ENCODE peak calls at places on chromosomes 2 and 18, in seven cellular contexts. One of them, this sample, is unnamed.

GRCh38 chr2:73916666-73917065 is 10.0 kb upstream of the DGUOK start:
- DNase-seq in sigmoid colon: peak
- DNase-seq in prostate gland: no peak
- DNase-seq in IMR-90: no peak
- DNase-seq in body of pancreas: no peak
- DNase-seq in A549: no peak
- DNase-seq in transverse colon: no peak
- DNase-seq in this sample: no peak

GRCh38 chr2:172096661-172097547 is 5.8 kb downstream of the DLX2 start:
- DNase-seq in prostate gland: no peak
- DNase-seq in A549: no peak
- DNase-seq in body of pancreas: no peak
- DNase-seq in IMR-90: peak
- DNase-seq in transverse colon: no peak
- DNase-seq in sigmoid colon: peak
- DNase-seq in this sample: no peak

GRCh38 chr2:215028231-215028630 is 110.2 kb downstream of the ABCA12 start:
- DNase-seq in A549: no peak
- DNase-seq in prostate gland: no peak
- DNase-seq in sigmoid colon: no peak
- DNase-seq in body of pancreas: no peak
- DNase-seq in transverse colon: no peak
- DNase-seq in IMR-90: peak
- DNase-seq in this sample: no peak

GRCh38 chr2:159939946-159940345 is 122.5 kb downstream of the PLA2R1 start:
- DNase-seq in prostate gland: no peak
- DNase-seq in A549: peak
- DNase-seq in transverse colon: no peak
- DNase-seq in IMR-90: peak
- DNase-seq in body of pancreas: no peak
- DNase-seq in sigmoid colon: no peak
- DNase-seq in this sample: peak

GRCh38 chr2:47631840-47632398 is 151.0 kb upstream of the MSH6 start:
- DNase-seq in IMR-90: peak
- DNase-seq in body of pancreas: no peak
- DNase-seq in A549: peak
- DNase-seq in transverse colon: peak
- DNase-seq in sigmoid colon: no peak
- DNase-seq in prostate gland: no peak
- DNase-seq in this sample: peak

GRCh38 chr2:158966321-158966720 is 2.1 kb upstream of the TANC1 start:
- DNase-seq in sigmoid colon: no peak
- DNase-seq in IMR-90: peak
- DNase-seq in body of pancreas: no peak
- DNase-seq in A549: no peak
- DNase-seq in transverse colon: no peak
- DNase-seq in prostate gland: no peak
- DNase-seq in this sample: no peak

GRCh38 chr2:120922571-120923332 is 187.1 kb downstream of the GLI2 start:
- DNase-seq in A549: no peak
- DNase-seq in sigmoid colon: no peak
- DNase-seq in IMR-90: no peak
- DNase-seq in transverse colon: no peak
- DNase-seq in body of pancreas: no peak
- DNase-seq in prostate gland: no peak
- DNase-seq in this sample: no peak

GRCh38 chr2:128654404-128654803 is 335.7 kb upstream of the HS6ST1 start:
- DNase-seq in prostate gland: no peak
- DNase-seq in IMR-90: no peak
- DNase-seq in sigmoid colon: no peak
- DNase-seq in A549: no peak
- DNase-seq in body of pancreas: peak
- DNase-seq in transverse colon: peak
- DNase-seq in this sample: no peak

GRCh38 chr2:19933351-19933981 is 31.7 kb upstream of the TTC32 start:
- DNase-seq in A549: peak
- DNase-seq in body of pancreas: no peak
- DNase-seq in prostate gland: no peak
- DNase-seq in transverse colon: no peak
- DNase-seq in IMR-90: peak
- DNase-seq in sigmoid colon: no peak
- DNase-seq in this sample: no peak

GRCh38 chr18:34740101-34740500 is 30.0 kb downstream of the DTNA start:
- DNase-seq in transverse colon: no peak
- DNase-seq in body of pancreas: no peak
- DNase-seq in IMR-90: no peak
- DNase-seq in A549: no peak
- DNase-seq in sigmoid colon: no peak
- DNase-seq in prostate gland: no peak
- DNase-seq in this sample: no peak

GRCh38 chr2:73070651-73071451 is 661 bp downstream of the SFXN5 start:
- DNase-seq in sigmoid colon: peak
- DNase-seq in transverse colon: peak
- DNase-seq in body of pancreas: peak
- DNase-seq in IMR-90: peak
- DNase-seq in prostate gland: peak
- DNase-seq in A549: peak
- DNase-seq in this sample: peak

GRCh38 chr18:30457156-30457555 is 585.4 kb downstream of the DSC3 start:
- DNase-seq in transverse colon: no peak
- DNase-seq in body of pancreas: no peak
- DNase-seq in prostate gland: no peak
- DNase-seq in IMR-90: no peak
- DNase-seq in sigmoid colon: no peak
- DNase-seq in A549: no peak
- DNase-seq in this sample: no peak

GRCh38 chr2:127584047-127584446 is 48.6 kb downstream of the MYO7B start:
- DNase-seq in A549: no peak
- DNase-seq in sigmoid colon: no peak
- DNase-seq in prostate gland: no peak
- DNase-seq in body of pancreas: no peak
- DNase-seq in transverse colon: no peak
- DNase-seq in IMR-90: no peak
- DNase-seq in this sample: no peak

GRCh38 chr18:3747176-3747973 is 297.4 kb downstream of the TGIF1 start:
- DNase-seq in A549: no peak
- DNase-seq in IMR-90: peak
- DNase-seq in transverse colon: no peak
- DNase-seq in body of pancreas: peak
- DNase-seq in prostate gland: no peak
- DNase-seq in sigmoid colon: no peak
- DNase-seq in this sample: no peak

GRCh38 chr2:173231465-173231864 is 123.2 kb upstream of the CDCA7 start:
- DNase-seq in sigmoid colon: no peak
- DNase-seq in transverse colon: no peak
- DNase-seq in A549: no peak
- DNase-seq in body of pancreas: no peak
- DNase-seq in IMR-90: no peak
- DNase-seq in prostate gland: no peak
- DNase-seq in this sample: no peak

GRCh38 chr2:102055346-102055975 is 63.7 kb downstream of the IL1R2 start:
- DNase-seq in transverse colon: no peak
- DNase-seq in sigmoid colon: no peak
- DNase-seq in body of pancreas: no peak
- DNase-seq in A549: no peak
- DNase-seq in IMR-90: peak
- DNase-seq in prostate gland: no peak
- DNase-seq in this sample: no peak

GRCh38 chr18:77973745-77974144 is 724.1 kb downstream of the GALR1 start:
- DNase-seq in IMR-90: no peak
- DNase-seq in transverse colon: no peak
- DNase-seq in sigmoid colon: no peak
- DNase-seq in A549: no peak
- DNase-seq in prostate gland: no peak
- DNase-seq in body of pancreas: no peak
- DNase-seq in this sample: no peak

GRCh38 chr2:974054-974453 is 23.4 kb downstream of the SNTG2 start:
- DNase-seq in A549: no peak
- DNase-seq in body of pancreas: no peak
- DNase-seq in transverse colon: no peak
- DNase-seq in prostate gland: no peak
- DNase-seq in sigmoid colon: no peak
- DNase-seq in IMR-90: no peak
- DNase-seq in this sample: no peak

GRCh38 chr2:98027955-98028593 is 32.3 kb upstream of the TMEM131 start:
- DNase-seq in body of pancreas: no peak
- DNase-seq in prostate gland: no peak
- DNase-seq in A549: no peak
- DNase-seq in IMR-90: peak
- DNase-seq in transverse colon: no peak
- DNase-seq in sigmoid colon: no peak
- DNase-seq in this sample: no peak

GRCh38 chr2:20171445-20171977 is 53.4 kb downstream of the SDC1 start:
- DNase-seq in prostate gland: no peak
- DNase-seq in sigmoid colon: no peak
- DNase-seq in body of pancreas: no peak
- DNase-seq in transverse colon: no peak
- DNase-seq in IMR-90: no peak
- DNase-seq in A549: no peak
- DNase-seq in this sample: no peak

GRCh38 chr2:8086796-8087479 is 594.9 kb upstream of the ID2 start:
- DNase-seq in transverse colon: no peak
- DNase-seq in body of pancreas: peak
- DNase-seq in A549: peak
- DNase-seq in IMR-90: peak
- DNase-seq in sigmoid colon: no peak
- DNase-seq in prostate gland: no peak
- DNase-seq in this sample: no peak

GRCh38 chr2:7612969-7613368 is 695.8 kb downstream of the RNF144A start:
- DNase-seq in body of pancreas: no peak
- DNase-seq in A549: no peak
- DNase-seq in IMR-90: peak
- DNase-seq in transverse colon: no peak
- DNase-seq in sigmoid colon: no peak
- DNase-seq in prostate gland: no peak
- DNase-seq in this sample: no peak

GRCh38 chr2:10119601-10120157 is 2.9 kb upstream of the RRM2 start:
- DNase-seq in prostate gland: no peak
- DNase-seq in body of pancreas: no peak
- DNase-seq in sigmoid colon: no peak
- DNase-seq in IMR-90: no peak
- DNase-seq in A549: no peak
- DNase-seq in transverse colon: no peak
- DNase-seq in this sample: no peak
- H3K27ac ChIP-seq in prostate gland: peak
- H3K27ac ChIP-seq in body of pancreas: peak
- H3K27ac ChIP-seq in sigmoid colon: peak
- H3K27ac ChIP-seq in IMR-90: peak
- H3K27ac ChIP-seq in A549: peak
- H3K27ac ChIP-seq in transverse colon: peak
- H3K27ac ChIP-seq in this sample: no peak

GRCh38 chr2:110114801-110115200 is 821 bp downstream of the MALL start:
- DNase-seq in transverse colon: peak
- DNase-seq in sigmoid colon: no peak
- DNase-seq in IMR-90: no peak
- DNase-seq in body of pancreas: no peak
- DNase-seq in prostate gland: no peak
- DNase-seq in A549: peak
- DNase-seq in this sample: no peak

GRCh38 chr2:110120171-110121051 is 4.8 kb upstream of the MALL start:
- DNase-seq in IMR-90: no peak
- DNase-seq in sigmoid colon: no peak
- DNase-seq in transverse colon: no peak
- DNase-seq in body of pancreas: no peak
- DNase-seq in A549: no peak
- DNase-seq in prostate gland: peak
- DNase-seq in this sample: no peak

GRCh38 chr2:110114007-110114591 is 1.5 kb downstream of the MALL start:
- DNase-seq in IMR-90: no peak
- DNase-seq in prostate gland: no peak
- DNase-seq in transverse colon: peak
- DNase-seq in A549: peak
- DNase-seq in body of pancreas: no peak
- DNase-seq in sigmoid colon: no peak
- DNase-seq in this sample: no peak

GRCh38 chr2:110115291-110116032 is at the start of gene MALL:
- DNase-seq in prostate gland: peak
- DNase-seq in A549: peak
- DNase-seq in transverse colon: peak
- DNase-seq in body of pancreas: peak
- DNase-seq in sigmoid colon: no peak
- DNase-seq in IMR-90: no peak
- DNase-seq in this sample: no peak

GRCh38 chr2:110116033-110116710 is 550 bp upstream of the MALL start:
- DNase-seq in transverse colon: peak
- DNase-seq in sigmoid colon: no peak
- DNase-seq in prostate gland: no peak
- DNase-seq in body of pancreas: no peak
- DNase-seq in IMR-90: peak
- DNase-seq in A549: peak
- DNase-seq in this sample: peak
- TF ChIP-seq POLR2A in transverse colon: no peak
- TF ChIP-seq POLR2A in sigmoid colon: no peak
- TF ChIP-seq POLR2A in prostate gland: no peak
- TF ChIP-seq POLR2A in body of pancreas: no peak
- TF ChIP-seq POLR2A in IMR-90: no peak
- TF ChIP-seq POLR2A in A549: no peak
- TF ChIP-seq POLR2A in this sample: no peak

DNA sequence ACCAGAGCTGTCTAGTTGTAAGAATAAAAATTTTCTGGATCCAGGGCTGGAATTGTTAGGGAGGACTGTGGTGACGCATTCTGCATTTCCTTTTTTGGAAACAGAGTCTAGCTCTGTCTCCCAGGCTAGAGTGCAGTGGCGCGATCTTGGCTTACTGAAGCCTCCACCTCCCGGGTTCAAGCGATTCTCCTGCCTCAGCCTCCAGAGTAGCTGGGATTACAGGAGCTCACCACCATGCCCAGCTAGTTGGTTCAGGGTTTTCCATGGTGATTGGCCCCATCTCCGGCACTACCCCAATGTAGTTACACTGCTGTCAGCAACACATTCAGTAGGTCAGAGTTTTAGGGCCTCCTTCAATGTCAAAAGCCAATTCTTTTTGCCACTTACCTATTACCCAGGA is 58.6 kb upstream of the RNF152 start:
- DNase-seq in prostate gland: no peak
- DNase-seq in A549: no peak
- DNase-seq in IMR-90: no peak
- DNase-seq in transverse colon: no peak
- DNase-seq in sigmoid colon: no peak
- DNase-seq in body of pancreas: no peak
- DNase-seq in this sample: no peak
- H3K27ac ChIP-seq in prostate gland: no peak
- H3K27ac ChIP-seq in A549: no peak
- H3K27ac ChIP-seq in IMR-90: no peak
- H3K27ac ChIP-seq in transverse colon: no peak
- H3K27ac ChIP-seq in sigmoid colon: no peak
- H3K27ac ChIP-seq in body of pancreas: no peak
- H3K27ac ChIP-seq in this sample: no peak

DNA sequence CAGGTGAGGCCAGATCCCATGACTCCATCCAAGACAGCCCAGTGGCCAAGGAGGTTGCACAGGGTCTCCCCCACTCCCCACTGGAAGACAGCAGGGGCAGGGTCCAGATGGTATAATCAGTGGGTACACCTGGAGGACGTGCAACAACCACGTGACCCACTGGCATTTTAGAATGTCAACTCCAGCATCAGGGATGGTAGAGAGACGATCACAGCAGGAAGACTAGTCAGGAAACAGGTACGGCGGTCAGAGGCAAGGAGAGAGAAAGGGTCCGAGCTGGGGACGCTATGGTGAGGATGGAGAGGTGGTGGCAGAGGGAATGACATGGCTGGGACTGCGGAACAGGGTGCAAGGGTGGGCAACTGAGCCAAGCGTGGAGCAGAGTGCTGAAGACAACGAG is 23.0 kb downstream of the SERTAD2 start:
- DNase-seq in IMR-90: no peak
- DNase-seq in body of pancreas: no peak
- DNase-seq in A549: no peak
- DNase-seq in prostate gland: no peak
- DNase-seq in sigmoid colon: peak
- DNase-seq in transverse colon: no peak
- DNase-seq in this sample: no peak
- TF ChIP-seq POLR2A in IMR-90: no peak
- TF ChIP-seq POLR2A in body of pancreas: no peak
- TF ChIP-seq POLR2A in A549: no peak
- TF ChIP-seq POLR2A in prostate gland: no peak
- TF ChIP-seq POLR2A in sigmoid colon: no peak
- TF ChIP-seq POLR2A in transverse colon: no peak
- TF ChIP-seq POLR2A in this sample: no peak

This sample was measured in testis.